ENCODE peak calls at places on chromosomes 12 and 14, in seven cellular contexts. One of them, this sample, is unnamed.

GRCh38 chr12:107287436-107288413 is 194.4 kb upstream of the CRY1 start:
- DNase-seq in CD4-positive, CD25-positive, alpha-beta regulatory T cell: peak
- DNase-seq in fibroblast of pulmonary artery: no peak
- DNase-seq in heart right ventricle: no peak
- DNase-seq in neuronal stem cell: no peak
- DNase-seq in right cardiac atrium: no peak
- DNase-seq in spleen: no peak
- DNase-seq in this sample: peak

GRCh38 chr12:94305293-94305957 is 154.2 kb downstream of the CEP83 start:
- DNase-seq in CD4-positive, CD25-positive, alpha-beta regulatory T cell: peak
- DNase-seq in fibroblast of pulmonary artery: no peak
- DNase-seq in heart right ventricle: no peak
- DNase-seq in neuronal stem cell: no peak
- DNase-seq in right cardiac atrium: no peak
- DNase-seq in spleen: no peak
- DNase-seq in this sample: no peak

GRCh38 chr12:67424784-67425183 is 155.6 kb downstream of the CAND1 start:
- DNase-seq in CD4-positive, CD25-positive, alpha-beta regulatory T cell: no peak
- DNase-seq in fibroblast of pulmonary artery: no peak
- DNase-seq in heart right ventricle: no peak
- DNase-seq in neuronal stem cell: no peak
- DNase-seq in right cardiac atrium: no peak
- DNase-seq in spleen: no peak
- DNase-seq in this sample: no peak

GRCh38 chr12:63480186-63480585 is 188.1 kb downstream of the DPY19L2 start:
- DNase-seq in CD4-positive, CD25-positive, alpha-beta regulatory T cell: no peak
- DNase-seq in fibroblast of pulmonary artery: no peak
- DNase-seq in heart right ventricle: no peak
- DNase-seq in neuronal stem cell: no peak
- DNase-seq in right cardiac atrium: no peak
- DNase-seq in spleen: no peak
- DNase-seq in this sample: no peak

GRCh38 chr14:100504372-100505078 is 82.7 kb downstream of the BEGAIN start:
- DNase-seq in CD4-positive, CD25-positive, alpha-beta regulatory T cell: no peak
- DNase-seq in fibroblast of pulmonary artery: peak
- DNase-seq in heart right ventricle: no peak
- DNase-seq in neuronal stem cell: no peak
- DNase-seq in right cardiac atrium: no peak
- DNase-seq in spleen: no peak
- DNase-seq in this sample: no peak

GRCh38 chr12:19316420-19316819 is 122.9 kb upstream of the AEBP2 start:
- DNase-seq in CD4-positive, CD25-positive, alpha-beta regulatory T cell: peak
- DNase-seq in fibroblast of pulmonary artery: peak
- DNase-seq in heart right ventricle: no peak
- DNase-seq in neuronal stem cell: no peak
- DNase-seq in right cardiac atrium: no peak
- DNase-seq in spleen: no peak
- DNase-seq in this sample: no peak

GRCh38 chr12:56629459-56630179 is 507 bp downstream of the BAZ2A start:
- DNase-seq in CD4-positive, CD25-positive, alpha-beta regulatory T cell: peak
- DNase-seq in fibroblast of pulmonary artery: no peak
- DNase-seq in heart right ventricle: peak
- DNase-seq in neuronal stem cell: no peak
- DNase-seq in right cardiac atrium: peak
- DNase-seq in spleen: no peak
- DNase-seq in this sample: no peak

GRCh38 chr14:63295991-63296630 is 22.6 kb downstream of the GPHB5 start:
- DNase-seq in CD4-positive, CD25-positive, alpha-beta regulatory T cell: peak
- DNase-seq in fibroblast of pulmonary artery: peak
- DNase-seq in heart right ventricle: no peak
- DNase-seq in neuronal stem cell: no peak
- DNase-seq in right cardiac atrium: no peak
- DNase-seq in spleen: no peak
- DNase-seq in this sample: no peak

GRCh38 chr12:58443273-58443980 is 476.9 kb downstream of the LRIG3 start:
- DNase-seq in CD4-positive, CD25-positive, alpha-beta regulatory T cell: peak
- DNase-seq in fibroblast of pulmonary artery: peak
- DNase-seq in heart right ventricle: peak
- DNase-seq in neuronal stem cell: no peak
- DNase-seq in right cardiac atrium: no peak
- DNase-seq in spleen: no peak
- DNase-seq in this sample: peak

GRCh38 chr14:41389355-41389754 is 217.3 kb upstream of the LRFN5 start:
- DNase-seq in CD4-positive, CD25-positive, alpha-beta regulatory T cell: no peak
- DNase-seq in fibroblast of pulmonary artery: no peak
- DNase-seq in heart right ventricle: no peak
- DNase-seq in neuronal stem cell: no peak
- DNase-seq in right cardiac atrium: no peak
- DNase-seq in spleen: no peak
- DNase-seq in this sample: no peak

GRCh38 chr12:44674866-44675265 is 201.2 kb downstream of the NELL2 start:
- DNase-seq in CD4-positive, CD25-positive, alpha-beta regulatory T cell: no peak
- DNase-seq in fibroblast of pulmonary artery: no peak
- DNase-seq in heart right ventricle: no peak
- DNase-seq in neuronal stem cell: no peak
- DNase-seq in right cardiac atrium: no peak
- DNase-seq in spleen: no peak
- DNase-seq in this sample: no peak

GRCh38 chr12:45893240-45893639 is 97.1 kb downstream of the SCAF11 start:
- DNase-seq in CD4-positive, CD25-positive, alpha-beta regulatory T cell: no peak
- DNase-seq in fibroblast of pulmonary artery: peak
- DNase-seq in heart right ventricle: no peak
- DNase-seq in neuronal stem cell: peak
- DNase-seq in right cardiac atrium: no peak
- DNase-seq in spleen: no peak
- DNase-seq in this sample: peak

GRCh38 chr12:130765186-130765659 is 49.1 kb upstream of the RIMBP2 start:
- DNase-seq in CD4-positive, CD25-positive, alpha-beta regulatory T cell: peak
- DNase-seq in fibroblast of pulmonary artery: peak
- DNase-seq in heart right ventricle: no peak
- DNase-seq in neuronal stem cell: no peak
- DNase-seq in right cardiac atrium: no peak
- DNase-seq in spleen: no peak
- DNase-seq in this sample: peak

DNA sequence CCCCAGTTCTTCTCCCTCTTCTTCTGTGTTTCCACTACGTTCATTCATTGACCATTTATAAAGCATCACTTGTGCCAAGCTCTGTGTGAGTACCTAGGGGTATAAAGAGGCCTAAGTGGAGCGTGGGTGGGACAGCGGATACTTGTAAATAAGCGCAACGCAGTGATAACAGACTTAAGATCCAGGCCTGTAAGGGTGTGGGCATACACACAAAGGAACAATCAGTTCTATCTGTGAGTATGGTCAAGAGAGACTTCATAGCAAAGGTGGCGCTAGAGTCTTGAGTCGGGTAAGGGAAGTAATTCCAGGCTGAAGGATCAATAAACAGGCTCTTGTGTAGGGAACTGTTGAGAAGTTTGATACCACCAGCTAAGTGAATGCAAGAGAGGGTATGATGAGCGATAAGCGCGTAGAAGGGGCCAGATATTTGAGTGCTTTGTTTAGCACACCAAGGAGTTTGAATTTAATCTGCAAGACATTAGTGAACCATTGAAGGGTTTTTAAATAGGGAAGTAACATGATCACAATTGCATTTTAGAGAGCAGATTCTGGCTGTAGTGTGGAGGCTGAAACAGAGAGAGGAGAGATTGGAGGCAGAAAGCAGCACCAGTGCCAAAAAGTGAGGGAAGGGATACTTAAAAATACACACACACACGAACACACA is 1.0 kb upstream of the GXYLT1 start:
- DNase-seq in CD4-positive, CD25-positive, alpha-beta regulatory T cell: no peak
- DNase-seq in fibroblast of pulmonary artery: no peak
- DNase-seq in heart right ventricle: no peak
- DNase-seq in neuronal stem cell: peak
- DNase-seq in right cardiac atrium: no peak
- DNase-seq in spleen: no peak
- DNase-seq in this sample: no peak
- H3K4me3 ChIP-seq in CD4-positive, CD25-positive, alpha-beta regulatory T cell: peak
- H3K4me3 ChIP-seq in fibroblast of pulmonary artery: no peak
- H3K4me3 ChIP-seq in heart right ventricle: peak
- H3K4me3 ChIP-seq in neuronal stem cell: no peak
- H3K4me3 ChIP-seq in right cardiac atrium: no peak
- H3K4me3 ChIP-seq in spleen: peak
- H3K4me3 ChIP-seq in this sample: peak

GRCh38 chr14:68210729-68211299 is 391.2 kb downstream of the RAD51B start:
- DNase-seq in CD4-positive, CD25-positive, alpha-beta regulatory T cell: peak
- DNase-seq in fibroblast of pulmonary artery: peak
- DNase-seq in heart right ventricle: peak
- DNase-seq in neuronal stem cell: no peak
- DNase-seq in right cardiac atrium: no peak
- DNase-seq in spleen: no peak
- DNase-seq in this sample: peak
- H3K4me3 ChIP-seq in CD4-positive, CD25-positive, alpha-beta regulatory T cell: peak
- H3K4me3 ChIP-seq in fibroblast of pulmonary artery: no peak
- H3K4me3 ChIP-seq in heart right ventricle: peak
- H3K4me3 ChIP-seq in neuronal stem cell: no peak
- H3K4me3 ChIP-seq in right cardiac atrium: no peak
- H3K4me3 ChIP-seq in spleen: no peak
- H3K4me3 ChIP-seq in this sample: peak

DNA sequence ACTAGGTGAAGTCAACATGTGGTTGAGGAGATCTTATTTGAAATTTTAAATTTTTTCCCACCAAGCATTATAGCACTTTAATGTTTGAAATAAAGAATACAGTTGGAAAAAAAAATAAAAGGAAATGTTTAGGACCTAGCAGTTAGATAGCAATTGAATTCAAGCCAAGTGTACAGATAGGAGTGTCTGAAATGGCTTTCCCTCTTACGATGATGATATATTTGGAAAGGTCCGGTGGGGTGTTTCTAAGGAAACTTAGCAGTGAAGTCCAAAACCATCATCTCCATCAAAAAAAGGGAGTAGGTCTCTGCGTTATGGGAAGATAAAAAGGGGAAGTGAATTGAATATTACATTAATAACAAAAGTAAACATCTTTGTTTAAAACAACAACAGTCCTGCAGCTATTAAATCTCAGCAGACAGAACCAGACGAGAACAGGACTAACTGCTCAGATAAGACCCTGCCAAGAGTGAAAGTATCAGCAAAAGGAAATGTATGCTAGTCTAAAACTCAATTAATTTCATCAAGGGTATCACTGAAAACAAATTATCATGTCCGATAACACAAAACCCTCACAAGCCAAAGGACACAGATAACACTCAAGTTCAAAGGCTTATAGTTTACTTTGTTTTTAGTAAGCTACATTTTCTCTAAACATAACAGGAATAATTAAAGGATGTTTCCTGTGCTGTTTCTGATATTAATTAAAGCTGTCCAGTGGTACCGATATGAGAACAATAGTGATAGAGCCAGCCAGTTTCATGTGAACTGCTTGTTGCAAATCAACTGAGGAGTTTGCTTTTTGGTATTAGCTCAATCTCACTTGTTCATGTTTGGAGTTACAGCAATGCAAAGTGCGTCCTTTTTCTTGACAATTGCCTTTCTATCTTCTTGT is 241.9 kb downstream of the BMP4 start:
- DNase-seq in CD4-positive, CD25-positive, alpha-beta regulatory T cell: no peak
- DNase-seq in fibroblast of pulmonary artery: peak
- DNase-seq in heart right ventricle: no peak
- DNase-seq in neuronal stem cell: no peak
- DNase-seq in right cardiac atrium: no peak
- DNase-seq in spleen: no peak
- DNase-seq in this sample: no peak
- H3K4me3 ChIP-seq in CD4-positive, CD25-positive, alpha-beta regulatory T cell: no peak
- H3K4me3 ChIP-seq in fibroblast of pulmonary artery: peak
- H3K4me3 ChIP-seq in heart right ventricle: peak
- H3K4me3 ChIP-seq in neuronal stem cell: no peak
- H3K4me3 ChIP-seq in right cardiac atrium: peak
- H3K4me3 ChIP-seq in spleen: no peak
- H3K4me3 ChIP-seq in this sample: no peak

DNA sequence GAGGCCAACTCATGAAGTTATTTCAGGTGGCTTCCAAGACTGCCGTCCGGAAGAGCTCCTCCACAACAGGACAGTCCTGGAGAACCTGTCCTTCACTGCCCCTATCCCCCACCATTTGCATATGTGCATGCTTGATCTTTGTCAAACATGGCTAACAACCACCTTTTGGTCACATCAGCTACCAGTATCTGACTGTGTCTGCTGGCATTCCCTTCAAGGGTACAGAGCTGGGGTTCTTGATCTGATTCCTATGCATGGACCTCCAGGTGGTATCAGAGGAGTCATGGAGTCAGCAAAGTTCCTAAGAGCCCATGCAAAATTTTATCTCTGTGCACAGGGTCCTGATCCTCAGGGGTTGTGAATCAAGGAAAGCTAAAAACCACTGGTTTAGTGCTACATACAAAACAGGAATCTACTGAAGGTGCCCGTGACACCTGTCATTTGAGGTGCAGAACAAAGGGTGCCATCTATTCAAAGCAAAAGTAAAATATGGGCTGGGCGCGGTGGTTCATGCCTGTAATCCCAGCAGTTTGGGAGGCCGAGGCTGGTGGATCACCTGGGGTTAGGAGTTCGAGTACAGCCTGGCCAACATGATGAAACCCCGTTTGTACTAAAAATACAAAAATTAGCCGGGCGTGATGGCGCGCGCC is 3.8 kb downstream of the PPTC7 start:
- DNase-seq in CD4-positive, CD25-positive, alpha-beta regulatory T cell: peak
- DNase-seq in fibroblast of pulmonary artery: no peak
- DNase-seq in heart right ventricle: no peak
- DNase-seq in neuronal stem cell: no peak
- DNase-seq in right cardiac atrium: no peak
- DNase-seq in spleen: no peak
- DNase-seq in this sample: no peak
- H3K4me3 ChIP-seq in CD4-positive, CD25-positive, alpha-beta regulatory T cell: peak
- H3K4me3 ChIP-seq in fibroblast of pulmonary artery: no peak
- H3K4me3 ChIP-seq in heart right ventricle: peak
- H3K4me3 ChIP-seq in neuronal stem cell: no peak
- H3K4me3 ChIP-seq in right cardiac atrium: peak
- H3K4me3 ChIP-seq in spleen: no peak
- H3K4me3 ChIP-seq in this sample: no peak

DNA sequence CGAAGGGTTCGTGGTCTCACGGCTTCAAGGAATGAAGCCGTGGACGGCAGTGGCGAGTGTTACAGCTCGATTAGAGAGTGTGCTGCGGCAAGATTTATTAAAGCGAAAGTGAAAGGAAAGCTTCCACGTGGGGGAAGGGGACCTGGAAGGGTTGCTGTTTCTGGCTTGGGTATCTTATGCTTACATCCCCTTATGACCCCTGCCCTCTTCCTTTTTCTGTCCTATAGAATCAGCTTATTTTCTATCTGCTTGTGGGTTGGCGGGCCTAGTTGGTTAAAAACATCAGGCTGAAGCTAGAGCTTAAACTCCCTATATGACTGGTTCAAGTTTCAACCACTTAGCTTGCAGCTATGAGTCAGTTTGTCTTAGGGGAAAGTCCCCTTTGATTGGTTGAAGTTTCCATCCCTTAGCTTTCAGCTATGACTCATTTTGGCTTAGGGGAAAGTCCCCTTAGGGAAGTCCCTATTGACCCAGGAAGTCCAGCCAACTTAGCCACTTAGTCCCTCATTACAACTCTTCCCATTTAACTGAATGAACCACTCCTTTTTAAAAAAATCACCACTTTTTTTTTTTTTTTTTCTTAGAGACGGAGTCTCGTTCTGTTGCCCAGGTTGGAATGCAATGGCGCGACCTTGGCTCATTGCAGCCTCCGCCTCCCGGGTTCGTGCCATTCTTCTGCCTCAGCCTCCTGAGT is 1494.7 kb upstream of the TMEM132C start:
- DNase-seq in CD4-positive, CD25-positive, alpha-beta regulatory T cell: peak
- DNase-seq in fibroblast of pulmonary artery: peak
- DNase-seq in heart right ventricle: no peak
- DNase-seq in neuronal stem cell: no peak
- DNase-seq in right cardiac atrium: no peak
- DNase-seq in spleen: no peak
- DNase-seq in this sample: no peak
- H3K4me3 ChIP-seq in CD4-positive, CD25-positive, alpha-beta regulatory T cell: peak
- H3K4me3 ChIP-seq in fibroblast of pulmonary artery: no peak
- H3K4me3 ChIP-seq in heart right ventricle: peak
- H3K4me3 ChIP-seq in neuronal stem cell: no peak
- H3K4me3 ChIP-seq in right cardiac atrium: no peak
- H3K4me3 ChIP-seq in spleen: no peak
- H3K4me3 ChIP-seq in this sample: no peak

This sample was measured in Jurkat, Clone E6-1.